ENCODE peak calls at places on chromosomes 5 and 9, in ten cellular contexts. A is activated gamma-delta T cell; X is RCC 7860; E is T-helper 1 cell; F is activated T-cell treated with anti-CD3 and anti-CD28 coated beads for 1 hour; C is H54; J is left cardiac atrium; N is left ventricle myocardium inferior; P is stimulated activated CD4-positive, alpha-beta T cell treated with anti-CD3 and anti-CD28 coated beads, Interleukin-4, amount 100 ng/mL, for 48 hours; K is NCI-H345. I is an unnamed sample.
A peak's percentile ranks its signal among the peaks of the same experiment; 100 is the strongest.

GRCh38 chr9:101311759-101312420 is 72.9 kb downstream of the BAAT start:
- DNase-seq in N (no peak), J (no peak), C (peak; percentile 36), K (peak; percentile 78), X (peak; percentile 69), F (no peak), E (peak; percentile 4), P (no peak), A (no peak), I (no peak)

GRCh38 chr5:151094861-151095260 is 14.0 kb upstream of the TNIP1 start:
- DNase-seq in X (no peak), A (no peak), J (no peak), E (no peak), C (no peak), F (no peak), K (no peak), N (no peak), P (no peak), I (no peak)

GRCh38 chr5:7659420-7659819 is 191.5 kb downstream of the CFAP90 start:
- DNase-seq in J (no peak), N (no peak), K (no peak), P (no peak), F (no peak), C (no peak), E (no peak), X (no peak), A (no peak), I (no peak)

GRCh38 chr5:177403194-177403825 is 2.8 kb upstream of the PFN3 start:
- DNase-seq in A (peak; percentile 71), E (peak; percentile 51), X (no peak), N (no peak), P (peak; percentile 30), C (no peak), K (peak; percentile 60), F (peak; percentile 27), J (no peak), I (no peak)

GRCh38 chr5:179867476-179867875 is 8.9 kb upstream of the MRNIP start:
- DNase-seq in A (no peak), E (no peak), F (no peak), J (no peak), N (no peak), P (no peak), K (no peak), C (no peak), X (no peak), I (no peak)

GRCh38 chr9:104872959-104873850 is 54.8 kb downstream of the ABCA1 start:
- DNase-seq in N (peak; percentile 26), F (no peak), E (no peak), K (no peak), C (peak; percentile 95), J (no peak), A (no peak), X (peak; percentile 96), P (no peak), I (no peak)

GRCh38 chr9:130936285-130937117 is 2.5 kb downstream of the FIBCD1 start:
- DNase-seq in K (no peak), A (no peak), N (no peak), X (peak; percentile 64), E (no peak), J (no peak), P (no peak), F (no peak), C (peak; percentile 31), I (no peak)

GRCh38 chr9:37540634-37541033 is 35.5 kb downstream of the FBXO10 start:
- DNase-seq in K (no peak), N (peak; percentile 47), X (no peak), A (no peak), F (no peak), P (no peak), J (no peak), C (no peak), E (no peak), I (no peak)

GRCh38 chr5:80654054-80654390 is 430 bp upstream of the MSH3 start:
- DNase-seq in A (peak; percentile 28), E (peak; percentile 3), J (no peak), P (peak; percentile 18), K (no peak), F (no peak), N (no peak), X (no peak), C (peak; percentile 21), I (no peak)

GRCh38 chr5:164893071-164893470 is 1387.7 kb downstream of the MAT2B start:
- DNase-seq in J (no peak), C (no peak), A (no peak), P (no peak), F (no peak), N (no peak), K (no peak), X (no peak), E (no peak), I (no peak)

GRCh38 chr9:130741024-130741305 is 47.4 kb downstream of the EXOSC2 start:
- DNase-seq in F (no peak), J (no peak), X (no peak), C (no peak), E (no peak), N (no peak), K (no peak), A (no peak), P (no peak), I (no peak)

GRCh38 chr9:35518981-35519679 is 29.2 kb downstream of the RUSC2 start:
- DNase-seq in N (no peak), P (no peak), K (no peak), J (no peak), C (no peak), A (no peak), E (no peak), F (no peak), X (peak; percentile 79), I (no peak)

GRCh38 chr9:93081931-93082330 is 14.1 kb upstream of the CARD19 start:
- DNase-seq in P (no peak), J (no peak), C (no peak), E (no peak), F (no peak), K (no peak), X (no peak), N (no peak), A (no peak), I (no peak)

GRCh38 chr9:2838356-2838983 is 5.4 kb downstream of the PUM3 start:
- DNase-seq in C (no peak), A (no peak), K (peak; percentile 35), E (no peak), N (no peak), J (no peak), P (no peak), F (no peak), X (no peak), I (no peak)

GRCh38 chr5:107564896-107565295 is 105.8 kb downstream of the EFNA5 start:
- DNase-seq in X (no peak), N (no peak), P (no peak), A (no peak), J (no peak), K (no peak), F (no peak), C (no peak), E (no peak), I (no peak)

GRCh38 chr5:541148-541887 is 17.1 kb upstream of the SLC9A3 start:
- DNase-seq in N (peak; percentile 9), A (no peak), F (no peak), C (no peak), K (no peak), X (no peak), J (peak; percentile 13), E (no peak), P (no peak), I (no peak)

GRCh38 chr9:6910032-6910431 is 152.3 kb downstream of the KDM4C start:
- DNase-seq in K (no peak), J (no peak), P (no peak), X (peak; percentile 10), N (no peak), C (no peak), F (no peak), A (no peak), E (no peak), I (no peak)

GRCh38 chr5:85628153-85628552 is 989.6 kb upstream of the COX7C start:
- DNase-seq in J (no peak), P (no peak), X (no peak), A (no peak), E (no peak), N (no peak), C (no peak), F (no peak), K (no peak), I (no peak)

GRCh38 chr5:64758916-64759315 is 9.6 kb downstream of the SREK1IP1 start:
- DNase-seq in X (no peak), E (no peak), J (no peak), N (no peak), C (no peak), A (no peak), K (no peak), F (no peak), P (no peak), I (no peak)

GRCh38 chr5:74555991-74556390 is 84.5 kb downstream of the ENC1 start:
- DNase-seq in J (no peak), E (no peak), P (no peak), F (no peak), X (no peak), C (no peak), A (no peak), K (no peak), N (no peak), I (no peak)

GRCh38 chr5:115472601-115473000 is 72.0 kb downstream of the FEM1C start:
- DNase-seq in E (no peak), A (no peak), X (no peak), J (peak; percentile 53), N (peak; percentile 65), K (peak; percentile 45), P (no peak), F (no peak), C (no peak), I (no peak)

GRCh38 chr5:139514486-139514856 is 31.9 kb upstream of the STING1 start:
- DNase-seq in K (no peak), J (no peak), A (no peak), X (no peak), F (no peak), E (no peak), C (no peak), N (no peak), P (no peak), I (no peak)

GRCh38 chr9:134299068-134299467 is 27.2 kb upstream of the RXRA start:
- DNase-seq in E (no peak), C (no peak), N (peak; percentile 1), F (no peak), K (no peak), P (no peak), A (no peak), X (no peak), J (no peak), I (no peak)

GRCh38 chr5:154829181-154829588 is 21.2 kb downstream of the FAXDC2 start:
- DNase-seq in J (no peak), P (no peak), X (no peak), E (no peak), N (no peak), A (no peak), C (no peak), F (no peak), K (peak; percentile 7), I (no peak)

GRCh38 chr9:134278286-134278685 is 48.0 kb upstream of the RXRA start:
- DNase-seq in X (no peak), N (no peak), C (no peak), P (no peak), A (no peak), K (no peak), J (no peak), F (no peak), E (no peak), I (no peak)

GRCh38 chr9:77021928-77022782 is 2.7 kb downstream of the FOXB2 start:
- DNase-seq in J (no peak), X (no peak), P (no peak), A (no peak), E (no peak), C (no peak), F (no peak), K (no peak), N (no peak), I (peak; percentile 24)

GRCh38 chr5:180703912-180704311 is 35.9 kb downstream of the OR2Y1 start:
- DNase-seq in X (no peak), J (no peak), N (no peak), A (no peak), P (no peak), K (no peak), E (no peak), F (no peak), C (no peak), I (no peak)

GRCh38 chr5:170632985-170633234 is 129.1 kb downstream of the KCNIP1 start:
- DNase-seq in P (peak; percentile 34), F (peak; percentile 44), N (peak; percentile 63), J (peak; percentile 71), X (no peak), K (peak; percentile 75), A (no peak), C (no peak), E (peak; percentile 36), I (peak; percentile 73)